ENCODE peak calls at places on chromosomes 2 and 18, in six cellular contexts. I is endothelial cell of umbilical vein; B is K562; C is mesenchymal stem cell; U is naive thymus-derived CD4-positive, alpha-beta T cell; F is H9. S is an unnamed sample. For H3K4me1 and H3K27me3, the result is how much of the 10 kb centered on the place peaks cover.

GRCh38 chr2:6831229-6831628 is 34.5 kb downstream of the CMPK2 start:
- DNase-seq in I (no peak), U (no peak), B (no peak), C (no peak), F (no peak), S (no peak)

GRCh38 chr2:88765154-88765948 is 73.9 kb downstream of the RPIA start:
- DNase-seq in C (no peak), I (peak), U (peak), B (no peak), F (peak), S (peak)

GRCh38 chr18:56431551-56431950 is 206.8 kb downstream of the TXNL1 start:
- DNase-seq in C (no peak), U (no peak), B (no peak), I (peak), F (no peak), S (peak)

GRCh38 chr2:96325038-96325883 is at the start of gene ITPRIPL1:
- DNase-seq in I (peak), U (no peak), F (peak), B (peak), C (no peak), S (no peak)

GRCh38 chr18:69916412-69916811 is 31.3 kb downstream of the CD226 start:
- DNase-seq in B (no peak), I (no peak), U (no peak), C (no peak), F (no peak), S (peak)

GRCh38 chr2:37342636-37343211 is 1.7 kb upstream of the QPCT start:
- DNase-seq in F (no peak), I (peak), C (no peak), B (no peak), U (no peak), S (no peak)

GRCh38 chr2:39608690-39609457 is 56.8 kb upstream of the TMEM178A start:
- DNase-seq in B (no peak), C (peak), F (no peak), I (no peak), U (no peak), S (no peak)

GRCh38 chr18:10162340-10162739 is 248.5 kb downstream of the VAPA start:
- DNase-seq in I (no peak), C (no peak), B (no peak), U (no peak), F (no peak), S (no peak)

GRCh38 chr2:229725716-229726346 is 11.5 kb upstream of the DNER start:
- DNase-seq in F (no peak), U (no peak), C (peak), B (no peak), I (no peak), S (peak)

GRCh38 chr2:131658769-131659131 is 131.1 kb downstream of the CCDC74A start:
- DNase-seq in C (no peak), F (no peak), U (no peak), I (no peak), B (no peak), S (no peak)

GRCh38 chr2:80168801-80169200 is 135.8 kb downstream of the LRRTM1 start:
- DNase-seq in U (no peak), I (no peak), C (no peak), F (no peak), B (peak), S (no peak)

GRCh38 chr18:44047585-44047984 is 633.1 kb upstream of the SETBP1 start:
- DNase-seq in B (no peak), C (no peak), I (no peak), F (no peak), U (no peak), S (no peak)

GRCh38 chr2:239140346-239141020 is 260.3 kb downstream of the HDAC4 start:
- DNase-seq in F (no peak), I (no peak), B (no peak), U (no peak), C (no peak), S (no peak)

GRCh38 chr2:22904126-22904684 is 480.8 kb upstream of the KLHL29 start:
- DNase-seq in U (no peak), I (no peak), C (no peak), B (peak), F (peak), S (no peak)

GRCh38 chr2:166127217-166128155 is at the start of gene SCN1A:
- DNase-seq in U (peak), C (peak), I (peak), F (no peak), B (peak), S (peak)

GRCh38 chr2:233221378-233222063 is 30.0 kb upstream of the ATG16L1 start:
- DNase-seq in F (no peak), U (no peak), B (peak), I (no peak), C (no peak), S (no peak)

GRCh38 chr2:201960300-201960699 is 73.4 kb upstream of the FZD7 start:
- DNase-seq in I (no peak), B (no peak), F (no peak), U (no peak), C (no peak), S (no peak)

GRCh38 chr2:108323619-108324018 is 34.9 kb downstream of the SULT1C2 start:
- DNase-seq in B (no peak), C (peak), I (no peak), F (no peak), U (no peak), S (no peak)

GRCh38 chr18:33603434-33603833 is 25.4 kb downstream of the ASXL3 start:
- DNase-seq in I (no peak), B (no peak), U (no peak), F (no peak), C (no peak), S (no peak)

GRCh38 chr18:36284671-36285295 is 12.7 kb upstream of the FHOD3 start:
- DNase-seq in U (peak), C (peak), F (peak), B (peak), I (peak), S (peak)

GRCh38 chr2:140273396-140273795 is 1493.2 kb upstream of the NXPH2 start:
- DNase-seq in U (no peak), C (no peak), F (no peak), B (no peak), I (no peak), S (no peak)

GRCh38 chr2:193627187-193627917 is 1432.6 kb upstream of the TMEFF2 start:
- DNase-seq in F (no peak), I (no peak), U (no peak), C (no peak), B (no peak), S (no peak)

GRCh38 chr18:54269924-54270844 is 867 bp downstream of the POLI start:
- DNase-seq in U (peak), I (peak), F (peak), B (no peak), C (peak), S (peak)

GRCh38 chr2:68167186-68167585 is 9.5 kb downstream of the PNO1 start:
- DNase-seq in U (no peak), F (no peak), I (no peak), B (no peak), C (peak), S (no peak)

GRCh38 chr18:4750392-4751346 is 295.6 kb upstream of the DLGAP1 start:
- DNase-seq in U (no peak), I (no peak), B (no peak), F (no peak), C (no peak), S (no peak)

GRCh38 chr2:53744395-53745065 is 23.1 kb upstream of the CHAC2 start:
- DNase-seq in C (no peak), I (no peak), B (no peak), F (no peak), U (no peak), S (no peak)

GRCh38 chr2:95384854-95385569 is 17.5 kb upstream of the FAHD2A start:
- DNase-seq in I (no peak), U (no peak), B (no peak), C (no peak), F (peak), S (no peak)

GRCh38 chr2:28282861-28283646 is 109.6 kb upstream of the FOSL2 start:
- DNase-seq in U (no peak), I (no peak), B (no peak), C (no peak), F (no peak), S (no peak)

GRCh38 chr2:239519081-239519920 is 118.5 kb upstream of the HDAC4 start:
- DNase-seq in F (no peak), B (no peak), I (no peak), C (no peak), U (no peak), S (no peak)

GRCh38 chr2:98769784-98770183 is 38.9 kb upstream of the MGAT4A start:
- DNase-seq in B (no peak), F (no peak), U (peak), C (no peak), I (no peak), S (no peak)

DNA sequence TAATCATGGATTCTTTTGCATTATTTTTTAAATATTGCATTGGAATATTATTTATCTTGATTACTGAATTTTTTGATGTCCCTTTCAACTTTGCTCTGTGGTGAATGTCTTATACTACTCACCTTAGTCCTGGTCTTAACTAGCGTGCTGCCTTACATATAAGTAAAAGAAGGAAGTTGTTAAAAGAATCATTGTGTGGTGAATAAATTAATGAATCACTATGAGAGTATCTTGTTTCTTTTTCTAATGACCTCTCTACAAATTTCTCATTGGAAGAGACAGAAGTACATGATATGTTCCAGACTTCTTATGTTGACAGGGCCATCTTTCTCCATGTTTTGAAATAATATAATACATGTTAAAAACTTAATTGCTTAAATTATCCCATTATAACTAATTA is 432.6 kb upstream of the MMADHC start:
- DNase-seq in U (no peak), C (no peak), B (no peak), I (no peak), F (no peak), S (no peak)
- H3K27ac ChIP-seq in U (no peak), C (no peak), B (no peak), I (no peak), F (no peak), S (no peak)

GRCh38 chr2:144451443-144451842 is 68.5 kb downstream of the ZEB2 start:
- DNase-seq in U (no peak), C (no peak), F (no peak), B (no peak), I (no peak), S (no peak)

GRCh38 chr2:144453486-144454158 is 66.3 kb downstream of the ZEB2 start:
- DNase-seq in B (no peak), I (no peak), C (no peak), F (no peak), U (no peak), S (no peak)

GRCh38 chr2:144454466-144455287 is 65.2 kb downstream of the ZEB2 start:
- DNase-seq in C (no peak), I (peak), F (no peak), B (no peak), U (no peak), S (no peak)

GRCh38 chr2:144453039-144453336 is 66.9 kb downstream of the ZEB2 start:
- DNase-seq in C (peak), B (no peak), I (no peak), F (no peak), U (no peak), S (no peak)

GRCh38 chr2:144452169-144453038 is 67.5 kb downstream of the ZEB2 start:
- DNase-seq in B (peak), I (peak), U (no peak), C (peak), F (peak), S (no peak)
- H3K4me1 ChIP-seq in B (under half), I (half or more), U (under half), C (under half), F (under half), S (under half)

GRCh38 chr2:117686699-117687098 is 127.8 kb upstream of the DDX18 start:
- DNase-seq in C (no peak), F (no peak), I (no peak), B (no peak), U (no peak), S (no peak)

GRCh38 chr2:117693651-117694050 is 120.8 kb upstream of the DDX18 start:
- DNase-seq in I (no peak), U (no peak), C (no peak), F (no peak), B (no peak), S (no peak)

GRCh38 chr2:117693166-117693565 is 121.3 kb upstream of the DDX18 start:
- DNase-seq in I (no peak), F (no peak), U (no peak), B (no peak), C (no peak), S (no peak)

GRCh38 chr2:117691980-117692379 is 122.5 kb upstream of the DDX18 start:
- DNase-seq in I (no peak), U (no peak), B (no peak), F (no peak), C (no peak), S (no peak)
- H3K27me3 ChIP-seq in I (under half), U (under half), B (under half), F (under half), C (under half), S (under half)

GRCh38 chr2:112151275-112151674 is 13.1 kb downstream of the FBLN7 start:
- DNase-seq in B (no peak), I (no peak), U (no peak), F (no peak), C (no peak), S (no peak)
- H3K27ac ChIP-seq in B (no peak), I (no peak), U (no peak), F (no peak), C (no peak), S (no peak)